ENCODE peak calls at places on chromosomes 4 and X, in ten cellular contexts. M, G, V, T, O, U, N, S, W and P are unnamed samples.

GRCh38 chr4:23266401-23266800 is 573.7 kb downstream of the GBA3 start:
- DNase-seq in M (no peak), G (no peak), V (no peak), T (no peak), O (no peak), U (no peak), N (no peak), S (no peak), W (peak), P (no peak)

GRCh38 chr4:185082549-185082948 is 60.5 kb upstream of the SLC25A4 start:
- DNase-seq in M (no peak), G (no peak), V (no peak), T (no peak), O (no peak), U (no peak), N (no peak), S (no peak), W (no peak), P (no peak)

GRCh38 chrX:15882704-15883539 is 28.3 kb upstream of the AP1S2 start:
- DNase-seq in M (peak), G (no peak), V (no peak), T (no peak), O (no peak), U (peak), N (no peak), S (no peak), W (no peak), P (no peak)

GRCh38 chrX:111869639-111870034 is 6.3 kb upstream of the TRPC5OS start:
- DNase-seq in M (peak), G (no peak), V (peak), T (peak), O (no peak), U (peak), N (no peak), S (no peak), W (peak), P (peak)

GRCh38 chrX:46698691-46699090 is 60.2 kb downstream of the SLC9A7 start:
- DNase-seq in M (no peak), G (no peak), V (no peak), T (no peak), O (no peak), U (no peak), N (no peak), S (no peak), W (no peak), P (no peak)

GRCh38 chrX:116873678-116874077 is 410.9 kb upstream of the CT83 start:
- DNase-seq in M (no peak), G (no peak), V (no peak), T (no peak), O (no peak), U (no peak), N (no peak), S (no peak), W (no peak), P (no peak)

GRCh38 chr4:52103314-52103713 is 52.2 kb downstream of the SPATA18 start:
- DNase-seq in M (peak), G (no peak), V (no peak), T (peak), O (no peak), U (no peak), N (no peak), S (no peak), W (peak), P (no peak)

GRCh38 chr4:186724048-186724860 is 598 bp upstream of the FAT1 start:
- DNase-seq in M (no peak), G (peak), V (peak), T (no peak), O (no peak), U (no peak), N (peak), S (peak), W (peak), P (peak)

GRCh38 chr4:3374667-3375066 is 67.1 kb upstream of the HGFAC start:
- DNase-seq in M (no peak), G (peak), V (no peak), T (no peak), O (peak), U (no peak), N (no peak), S (no peak), W (no peak), P (peak)

GRCh38 chr4:3377557-3377956 is 64.2 kb upstream of the HGFAC start:
- DNase-seq in M (no peak), G (peak), V (no peak), T (no peak), O (no peak), U (no peak), N (no peak), S (no peak), W (no peak), P (no peak)

GRCh38 chr4:3376266-3376665 is 65.5 kb upstream of the HGFAC start:
- DNase-seq in M (no peak), G (peak), V (no peak), T (no peak), O (peak), U (no peak), N (no peak), S (no peak), W (no peak), P (peak)

GRCh38 chr4:3374011-3374645 is 67.6 kb upstream of the HGFAC start:
- DNase-seq in M (no peak), G (peak), V (no peak), T (no peak), O (peak), U (no peak), N (no peak), S (no peak), W (no peak), P (no peak)

DNA sequence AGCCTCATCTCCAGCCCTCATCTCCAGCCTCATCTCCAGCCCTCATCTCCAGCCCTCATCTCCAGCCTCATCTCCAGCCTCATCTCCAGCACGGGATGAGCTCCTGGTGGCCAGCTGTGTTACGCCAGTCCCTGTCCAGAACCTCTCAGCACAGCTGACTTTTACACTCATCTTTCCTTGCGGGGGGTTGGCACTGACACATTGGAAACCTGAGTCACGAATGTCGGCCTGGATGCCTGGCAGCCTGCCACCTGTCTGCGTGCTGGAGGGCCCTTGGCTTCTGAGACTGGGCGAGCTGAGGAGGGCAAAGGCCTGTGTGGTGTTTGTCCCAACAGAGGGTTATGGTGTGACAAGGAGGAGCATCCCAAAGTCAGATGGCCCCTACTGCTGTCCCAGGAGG is 66.1 kb upstream of the HGFAC start:
- DNase-seq in M (peak), G (peak), V (no peak), T (no peak), O (no peak), U (no peak), N (no peak), S (no peak), W (no peak), P (no peak)
- TF ChIP-seq POLR2AphosphoS5 in M (peak), G (no peak), V (no peak), T (no peak), O (no peak), U (no peak), N (no peak), S (no peak), W (no peak), P (no peak)

DNA sequence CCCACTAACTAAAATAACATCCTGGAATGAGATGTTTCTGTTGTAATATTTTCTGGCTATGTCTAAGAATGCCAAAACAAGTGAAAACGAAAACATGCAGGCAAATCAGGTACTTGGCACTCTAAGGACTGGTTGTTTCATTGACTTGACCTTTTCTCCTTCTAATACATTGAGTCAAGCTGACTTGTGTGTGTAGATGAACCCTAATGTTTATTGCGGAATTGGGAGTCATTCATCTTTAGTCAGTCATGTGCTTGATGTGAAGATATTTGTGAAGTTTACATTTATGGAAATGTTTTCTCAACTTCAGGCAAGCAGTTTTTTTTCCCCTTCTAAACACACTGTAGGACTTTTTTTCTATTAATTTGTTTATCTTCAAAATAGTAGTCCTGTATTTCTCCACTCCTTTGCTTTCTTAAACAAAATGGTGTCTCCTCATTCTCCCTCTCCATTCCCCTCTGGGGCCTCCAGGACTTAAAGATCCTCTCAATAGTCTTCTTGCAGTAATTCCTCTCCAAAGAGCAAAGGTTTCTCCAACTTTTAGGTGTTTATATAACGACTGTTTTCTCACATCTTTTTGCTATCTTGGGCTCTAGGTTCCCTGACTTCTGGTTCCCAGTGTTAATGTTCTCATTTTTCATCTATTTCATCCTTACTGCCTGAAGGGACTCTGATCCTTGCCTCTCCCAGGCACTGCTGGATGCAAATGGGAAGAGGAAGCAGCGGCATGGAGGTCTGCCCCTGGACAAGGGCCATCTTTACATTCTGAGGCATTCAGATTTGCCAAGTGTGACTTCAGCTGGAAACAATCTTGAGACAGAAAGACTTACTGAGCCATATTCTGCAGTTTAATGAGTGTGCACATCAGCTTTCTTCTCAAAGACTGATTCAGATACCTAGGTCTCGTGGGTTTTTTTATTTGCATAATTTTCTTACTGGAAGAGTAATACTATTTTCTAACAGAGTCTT is 166.4 kb downstream of the ARHGAP6 start:
- DNase-seq in M (peak), G (no peak), V (no peak), T (no peak), O (no peak), U (no peak), N (no peak), S (no peak), W (no peak), P (no peak)
- TF ChIP-seq POLR2AphosphoS5 in M (no peak), G (no peak), V (no peak), T (no peak), O (no peak), U (no peak), N (no peak), S (no peak), W (no peak), P (no peak)

GRCh38 chrX:19576742-19577141 is 61.4 kb upstream of the MAP3K15 start:
- DNase-seq in M (no peak), G (no peak), V (no peak), T (no peak), O (no peak), U (no peak), N (no peak), S (no peak), W (no peak), P (no peak)
- TF ChIP-seq POLR2AphosphoS5 in M (no peak), G (no peak), V (no peak), T (no peak), O (no peak), U (no peak), N (no peak), S (no peak), W (no peak), P (no peak)

GRCh38 chrX:11759172-11759460 is 1.1 kb downstream of the MSL3 start:
- DNase-seq in M (no peak), G (no peak), V (no peak), T (no peak), O (peak), U (no peak), N (peak), S (no peak), W (no peak), P (peak)

GRCh38 chrX:11757397-11757728 is 674 bp upstream of the MSL3 start:
- DNase-seq in M (no peak), G (no peak), V (no peak), T (no peak), O (no peak), U (no peak), N (no peak), S (no peak), W (no peak), P (no peak)

GRCh38 chrX:11756354-11757318 is 1.4 kb upstream of the MSL3 start:
- DNase-seq in M (no peak), G (no peak), V (no peak), T (no peak), O (no peak), U (no peak), N (no peak), S (no peak), W (peak), P (no peak)

GRCh38 chrX:11758400-11759171 is 549 bp downstream of the MSL3 start:
- DNase-seq in M (peak), G (peak), V (peak), T (no peak), O (peak), U (no peak), N (peak), S (peak), W (peak), P (peak)

GRCh38 chrX:11757729-11758399 is at the start of gene MSL3:
- DNase-seq in M (peak), G (peak), V (peak), T (no peak), O (peak), U (no peak), N (peak), S (no peak), W (peak), P (peak)
- TF ChIP-seq POLR2AphosphoS5 in M (peak), G (peak), V (no peak), T (no peak), O (peak), U (no peak), N (no peak), S (no peak), W (no peak), P (no peak)

DNA sequence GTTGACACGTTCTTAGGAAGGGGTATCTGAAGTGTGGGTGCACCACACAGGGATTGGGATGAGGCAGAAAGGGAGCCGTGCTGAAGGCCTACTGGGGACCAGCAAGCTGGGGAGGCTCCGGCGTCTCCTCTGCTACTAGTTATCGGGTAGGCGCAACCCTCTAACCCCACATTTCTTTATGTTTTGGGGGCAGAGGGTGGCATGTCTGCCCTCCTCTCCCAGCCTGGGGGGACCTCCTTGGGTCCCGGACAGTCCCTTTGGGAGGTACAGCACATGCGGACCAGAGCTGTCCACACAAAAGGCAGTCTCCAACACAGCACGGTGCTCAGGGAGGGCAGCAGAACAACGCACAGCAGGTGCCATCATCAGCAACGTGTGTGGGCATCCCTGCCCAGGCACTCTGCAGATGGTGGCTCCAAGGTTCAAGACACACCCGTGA is 33.2 kb downstream of the WDR1 start:
- DNase-seq in M (no peak), G (peak), V (peak), T (no peak), O (peak), U (no peak), N (peak), S (no peak), W (no peak), P (no peak)
- TF ChIP-seq POLR2AphosphoS5 in M (no peak), G (no peak), V (no peak), T (no peak), O (peak), U (no peak), N (no peak), S (no peak), W (no peak), P (no peak)

DNA sequence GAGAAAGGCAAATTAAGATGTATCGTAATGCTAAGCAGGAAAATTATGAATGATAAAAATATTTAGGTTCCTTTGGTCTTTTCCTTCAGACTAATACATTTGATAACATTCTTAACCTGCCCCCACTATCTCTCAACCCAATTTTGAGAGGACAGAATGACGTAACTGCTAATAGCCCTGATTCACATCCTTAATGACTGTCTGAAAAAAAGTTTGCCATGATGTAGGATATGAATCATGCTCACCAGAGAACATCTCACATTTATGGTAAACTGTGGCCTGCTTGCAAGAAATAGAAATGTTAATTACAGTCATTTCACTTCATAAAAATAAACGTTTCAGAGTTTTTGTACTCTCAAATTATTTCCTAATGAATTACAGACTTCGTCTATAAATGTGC is 128.0 kb upstream of the VEGFC start:
- DNase-seq in M (peak), G (no peak), V (no peak), T (peak), O (no peak), U (no peak), N (no peak), S (no peak), W (no peak), P (no peak)
- TF ChIP-seq POLR2AphosphoS5 in M (peak), G (no peak), V (no peak), T (no peak), O (no peak), U (no peak), N (no peak), S (no peak), W (no peak), P (no peak)

GRCh38 chr4:78562687-78563086 is 11.1 kb downstream of the ANXA3 start:
- DNase-seq in M (no peak), G (no peak), V (no peak), T (no peak), O (no peak), U (no peak), N (no peak), S (no peak), W (no peak), P (no peak)

GRCh38 chr4:78558421-78558820 is 6.9 kb downstream of the ANXA3 start:
- DNase-seq in M (peak), G (no peak), V (no peak), T (no peak), O (no peak), U (no peak), N (no peak), S (no peak), W (no peak), P (no peak)

GRCh38 chr4:78560296-78560963 is 8.9 kb downstream of the ANXA3 start:
- DNase-seq in M (peak), G (no peak), V (no peak), T (no peak), O (no peak), U (no peak), N (no peak), S (no peak), W (no peak), P (no peak)

GRCh38 chr4:78557841-78558240 is 6.3 kb downstream of the ANXA3 start:
- DNase-seq in M (peak), G (no peak), V (no peak), T (no peak), O (no peak), U (no peak), N (no peak), S (no peak), W (no peak), P (no peak)

DNA sequence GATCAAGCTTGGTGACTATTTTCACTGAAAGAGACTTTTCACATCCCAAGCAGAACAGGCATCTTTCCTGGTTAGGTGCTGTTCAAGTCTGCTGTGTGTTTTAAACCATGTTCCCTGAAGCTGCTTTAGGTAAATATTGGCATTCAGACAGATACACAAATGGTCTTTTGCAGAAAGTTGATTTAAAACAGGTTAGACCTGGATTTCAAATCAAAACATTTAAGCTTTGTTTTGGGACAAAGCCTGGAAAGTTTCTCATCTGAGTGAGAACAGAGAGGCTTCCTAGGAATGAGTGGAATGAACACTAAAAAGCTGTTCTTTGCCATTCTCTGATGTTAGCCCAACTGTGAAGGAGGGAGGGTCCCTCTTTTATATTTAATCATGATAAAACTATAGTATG is 10.1 kb downstream of the ANXA3 start:
- DNase-seq in M (no peak), G (no peak), V (no peak), T (no peak), O (no peak), U (no peak), N (no peak), S (no peak), W (no peak), P (no peak)
- TF ChIP-seq POLR2AphosphoS5 in M (no peak), G (no peak), V (no peak), T (no peak), O (no peak), U (no peak), N (no peak), S (no peak), W (no peak), P (no peak)